ENCODE peak calls at places on chromosomes 5 and 9, in four cellular contexts. L, R, I and Y are unnamed samples.

GRCh38 chr9:115849679-115850412 is 303.7 kb upstream of the PAPPA start:
- DNase-seq in R (no peak), I (no peak), L (no peak), Y (no peak)

GRCh38 chr9:94588681-94589080 is 4.9 kb downstream of the FBP2 start:
- DNase-seq in L (no peak), I (no peak), R (no peak), Y (no peak)

GRCh38 chr9:105103776-105104175 is 140.7 kb upstream of the SLC44A1 start:
- DNase-seq in I (no peak), L (no peak), R (no peak), Y (no peak)

GRCh38 chr9:13750061-13750460 is 470.6 kb upstream of the MPDZ start:
- DNase-seq in R (no peak), L (no peak), I (no peak), Y (no peak)

GRCh38 chr5:55316289-55316688 is 8.5 kb downstream of the MTREX start:
- DNase-seq in L (no peak), I (no peak), R (no peak), Y (no peak)

GRCh38 chr5:61334224-61335196 is 2.5 kb downstream of the ZSWIM6 start:
- DNase-seq in R (no peak), I (no peak), L (no peak), Y (peak)

GRCh38 chr5:96339862-96340261 is 93.2 kb downstream of the PCSK1 start:
- DNase-seq in L (peak), I (no peak), R (no peak), Y (no peak)

GRCh38 chr9:80811662-80812061 is 877.7 kb downstream of the TLE1 start:
- DNase-seq in L (no peak), I (no peak), R (no peak), Y (no peak)

GRCh38 chr5:17357504-17357903 is 140.1 kb downstream of the BASP1 start:
- DNase-seq in L (no peak), R (no peak), I (no peak), Y (no peak)

GRCh38 chr9:31839273-31839672 is 545.2 kb upstream of the ACO1 start:
- DNase-seq in L (no peak), R (no peak), I (peak), Y (no peak)

GRCh38 chr5:160259341-160259740 is 30.0 kb downstream of the FABP6 start:
- DNase-seq in I (no peak), R (no peak), L (no peak), Y (no peak)

GRCh38 chr9:82781965-82782392 is 281.0 kb downstream of the RASEF start:
- DNase-seq in R (no peak), I (no peak), L (no peak), Y (peak)

GRCh38 chr9:27888661-27889295 is 315.5 kb upstream of the C9orf72 start:
- DNase-seq in R (peak), I (peak), L (peak), Y (peak)

GRCh38 chr9:131448818-131449217 is 53.9 kb upstream of the POMT1 start:
- DNase-seq in L (no peak), I (no peak), R (no peak), Y (no peak)

GRCh38 chr9:34589656-34590375 is at the start of gene CNTFR:
- DNase-seq in R (no peak), L (peak), I (no peak), Y (peak)

GRCh38 chr5:88724201-88724600 is 158.8 kb downstream of the MEF2C start:
- DNase-seq in L (no peak), R (no peak), I (no peak), Y (no peak)

GRCh38 chr5:149901511-149901910 is 43.1 kb downstream of the PDE6A start:
- DNase-seq in L (no peak), R (no peak), I (no peak), Y (no peak)

GRCh38 chr5:122099060-122099790 is 21.2 kb upstream of the LOX start:
- DNase-seq in L (peak), I (no peak), R (no peak), Y (no peak)

GRCh38 chr5:122102825-122103224 is 24.8 kb upstream of the LOX start:
- DNase-seq in I (no peak), R (no peak), L (no peak), Y (no peak)

GRCh38 chr5:122097391-122097790 is 19.3 kb upstream of the LOX start:
- DNase-seq in I (no peak), L (no peak), R (no peak), Y (no peak)

GRCh38 chr5:122105909-122106308 is 23.4 kb upstream of the ZNF474 start:
- DNase-seq in R (no peak), I (no peak), L (no peak), Y (no peak)

DNA sequence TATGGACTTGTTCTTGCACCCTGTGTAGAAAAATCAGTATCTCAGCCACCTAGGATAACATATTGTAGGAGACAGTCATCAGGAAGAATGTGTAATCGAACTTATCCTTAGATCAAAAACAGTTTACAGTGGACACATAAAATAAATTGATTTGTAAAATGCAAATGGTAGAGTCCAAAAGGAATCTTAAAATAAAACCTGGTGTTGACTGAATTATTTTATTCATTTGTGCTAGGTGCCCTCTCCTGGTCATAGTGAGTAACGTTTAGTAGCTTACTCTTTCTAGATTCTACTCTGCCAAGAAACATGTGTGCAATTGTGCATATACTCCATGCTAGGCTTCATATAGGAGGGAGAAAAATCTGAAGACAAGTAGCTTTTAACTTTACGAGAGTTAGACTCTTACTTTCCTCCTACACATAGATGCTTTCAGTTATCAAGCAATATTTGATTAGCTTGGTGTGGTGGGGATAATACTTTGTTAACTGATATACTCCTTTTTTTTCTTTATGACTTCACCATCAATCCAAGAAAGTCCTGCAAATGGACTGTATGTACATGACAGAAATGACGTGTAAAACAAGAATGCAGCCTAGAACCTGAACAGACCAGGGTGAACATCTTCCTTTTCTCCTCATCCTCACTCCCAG is 23.7 kb upstream of the LOX start:
- DNase-seq in R (no peak), I (peak), L (peak), Y (peak)
- TF ChIP-seq FOXK2 in R (no peak), I (no peak), L (no peak), Y (no peak)

GRCh38 chr5:652023-652515 is 39.9 kb downstream of the CEP72 start:
- DNase-seq in R (no peak), L (no peak), I (no peak), Y (no peak)

GRCh38 chr5:651296-652022 is 39.3 kb downstream of the CEP72 start:
- DNase-seq in L (no peak), R (no peak), I (no peak), Y (no peak)

GRCh38 chr5:655406-655805 is 37.7 kb downstream of the TPPP start:
- DNase-seq in I (no peak), R (no peak), L (no peak), Y (no peak)

GRCh38 chr5:654071-654778 is 38.9 kb downstream of the TPPP start:
- DNase-seq in I (no peak), L (no peak), R (no peak), Y (no peak)

DNA sequence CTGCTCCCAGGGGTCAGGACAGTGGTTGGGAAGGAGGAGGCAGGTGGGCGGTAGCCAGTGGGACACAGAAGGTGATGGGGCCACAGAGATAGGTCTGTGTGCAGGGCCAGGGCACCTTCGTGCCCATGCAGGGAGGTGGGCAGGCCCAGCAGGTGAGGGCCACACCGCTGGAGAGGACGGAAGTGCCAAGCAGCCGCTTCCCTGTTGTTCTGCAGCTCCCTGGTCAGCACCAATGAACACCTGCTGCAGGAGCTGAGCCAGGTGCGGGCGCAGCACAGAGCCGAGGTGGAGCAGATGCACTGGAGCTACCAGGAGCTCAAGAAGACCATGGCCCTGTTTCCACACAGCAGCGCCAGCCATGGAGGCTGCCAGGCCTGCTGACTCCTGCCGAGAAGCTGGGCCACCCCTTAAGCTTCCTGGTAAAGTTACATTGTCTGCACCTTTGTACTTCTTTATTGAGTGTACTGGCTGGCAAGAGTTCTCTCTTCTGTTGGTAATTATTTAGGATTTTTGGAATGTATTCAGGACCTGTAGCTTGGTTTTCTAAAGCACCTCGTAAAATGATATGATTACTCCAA is 40.3 kb downstream of the TPPP start:
- DNase-seq in I (no peak), R (no peak), L (no peak), Y (no peak)
- TF ChIP-seq FOXK2 in I (no peak), R (no peak), L (no peak), Y (no peak)

GRCh38 chr5:143877196-143877595 is 65.2 kb downstream of the HMHB1 start:
- DNase-seq in R (no peak), I (no peak), L (no peak), Y (no peak)

GRCh38 chr5:143871672-143872071 is 59.7 kb downstream of the HMHB1 start:
- DNase-seq in I (no peak), R (no peak), L (no peak), Y (no peak)

GRCh38 chr5:143878430-143878829 is 66.5 kb downstream of the HMHB1 start:
- DNase-seq in R (no peak), L (no peak), I (no peak), Y (no peak)

GRCh38 chr5:143870871-143871632 is 59.1 kb downstream of the HMHB1 start:
- DNase-seq in R (no peak), L (no peak), I (no peak), Y (no peak)

DNA sequence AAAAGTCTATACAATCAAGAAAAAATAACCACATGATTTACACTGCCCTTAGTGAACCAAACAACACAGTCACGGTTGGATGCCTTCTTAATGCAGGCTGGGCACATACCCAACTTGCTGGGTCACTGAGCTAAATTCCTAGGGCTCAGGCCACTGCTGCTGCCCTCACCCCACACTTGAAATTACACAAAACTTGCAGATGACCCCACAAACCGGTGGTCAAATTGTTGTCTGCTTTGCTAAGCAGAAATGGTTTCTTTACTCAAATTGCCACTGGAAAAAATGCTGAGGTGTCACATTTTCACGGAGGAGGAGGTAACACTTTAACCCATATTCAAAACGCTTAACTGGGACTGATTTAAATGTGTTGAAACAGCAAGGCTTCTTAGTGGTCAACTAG is 62.4 kb downstream of the HMHB1 start:
- DNase-seq in I (no peak), R (no peak), L (no peak), Y (no peak)
- TF ChIP-seq FOXK2 in I (no peak), R (no peak), L (no peak), Y (no peak)

DNA sequence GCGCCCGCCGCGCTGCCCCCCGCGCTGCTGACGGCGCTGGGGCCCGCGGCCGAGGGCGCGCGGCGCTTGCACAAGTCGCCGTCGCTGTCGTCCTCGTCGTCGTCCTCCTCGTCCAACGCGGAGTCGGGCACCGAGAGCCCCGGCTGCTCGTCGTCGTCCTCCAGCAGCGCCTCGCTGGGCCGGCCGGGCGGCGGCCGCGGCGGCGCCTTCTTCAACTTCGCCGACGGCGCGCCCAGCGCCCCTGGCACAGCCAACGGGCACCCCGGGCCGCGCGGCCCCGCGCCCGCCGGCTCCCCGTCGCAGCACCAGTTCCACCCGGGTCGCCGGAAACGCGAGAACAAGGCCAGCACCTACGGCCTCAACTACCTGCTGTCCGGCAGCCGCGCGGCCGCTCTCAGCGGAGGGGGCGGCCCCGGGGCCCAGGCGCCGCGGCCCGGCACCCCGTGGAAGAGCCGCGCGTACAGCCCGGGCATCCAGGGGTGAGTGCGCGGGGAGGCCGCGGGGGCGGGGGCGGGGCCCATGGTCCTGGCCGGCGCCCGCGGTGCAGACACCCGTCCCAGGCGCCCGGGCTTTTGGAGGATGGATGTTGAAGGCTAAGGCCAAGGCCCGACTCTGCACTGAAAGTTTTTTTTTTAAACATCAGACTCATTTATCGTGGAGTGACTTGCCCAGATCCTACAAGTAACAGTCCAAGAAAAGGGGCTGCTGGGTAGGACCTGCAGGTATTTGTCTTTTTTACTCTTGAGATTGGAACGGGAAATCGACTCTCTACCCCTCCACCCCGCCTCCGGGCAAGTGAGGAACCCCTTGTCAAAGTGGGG is 1.2 kb downstream of the TENT4A start:
- DNase-seq in R (no peak), I (no peak), L (peak), Y (peak)
- TF ChIP-seq FOXK2 in R (no peak), I (no peak), L (no peak), Y (no peak)